ENCODE peak calls at places on chromosome 1, in four cellular contexts. M is HepG2; L is heart right ventricle; N is CD8-positive, alpha-beta T cell. Q is an unnamed sample. For H3K9me3, the result is how much of the 10 kb centered on the place peaks cover.

GRCh38 chr1:162882248-162882666 is 21.3 kb upstream of the CCDC190 start:
- DNase-seq in M (no peak), L (no peak), N (no peak), Q (no peak)

GRCh38 chr1:44603718-44604117 is 70.6 kb downstream of the TMEM53 start:
- DNase-seq in M (no peak), L (no peak), N (no peak), Q (no peak)

GRCh38 chr1:207407655-207408256 is 46.4 kb upstream of the CR2 start:
- DNase-seq in M (no peak), L (no peak), N (no peak), Q (no peak)

GRCh38 chr1:114208659-114209215 is 55.1 kb upstream of the SYT6 start:
- DNase-seq in M (no peak), L (no peak), N (no peak), Q (no peak)

GRCh38 chr1:165397945-165398344 is 41.4 kb upstream of the LMX1A start:
- DNase-seq in M (no peak), L (peak), N (no peak), Q (peak)

GRCh38 chr1:225152061-225152460 is 222.6 kb downstream of the DNAH14 start:
- DNase-seq in M (no peak), L (no peak), N (no peak), Q (no peak)

GRCh38 chr1:230277201-230277771 is 148.8 kb downstream of the PGBD5 start:
- DNase-seq in M (no peak), L (no peak), N (peak), Q (no peak)

GRCh38 chr1:109756848-109757521 is 6.7 kb downstream of the EPS8L3 start:
- DNase-seq in M (no peak), L (no peak), N (no peak), Q (no peak)

GRCh38 chr1:70666381-70667140 is 255.5 kb downstream of the CTH start:
- DNase-seq in M (peak), L (no peak), N (no peak), Q (no peak)

GRCh38 chr1:203117611-203118575 is 9.6 kb upstream of the ADORA1 start:
- DNase-seq in M (peak), L (peak), N (no peak), Q (no peak)

GRCh38 chr1:12541274-12542137 is 76.5 kb downstream of the DHRS3 start:
- DNase-seq in M (no peak), L (peak), N (no peak), Q (no peak)

GRCh38 chr1:168977618-168978017 is 128.9 kb upstream of the ATP1B1 start:
- DNase-seq in M (no peak), L (no peak), N (no peak), Q (no peak)

GRCh38 chr1:42279055-42279454 is 56.0 kb downstream of the FOXJ3 start:
- DNase-seq in M (no peak), L (no peak), N (no peak), Q (no peak)

GRCh38 chr1:240399381-240399780 is 212.6 kb downstream of the GREM2 start:
- DNase-seq in M (no peak), L (no peak), N (no peak), Q (no peak)

GRCh38 chr1:201885531-201886075 is 3.1 kb upstream of the SHISA4 start:
- DNase-seq in M (no peak), L (no peak), N (no peak), Q (no peak)

GRCh38 chr1:231940721-231941120 is 314.1 kb downstream of the DISC1 start:
- DNase-seq in M (no peak), L (no peak), N (no peak), Q (no peak)

GRCh38 chr1:58979677-58980076 is 195.8 kb upstream of the JUN start:
- DNase-seq in M (no peak), L (no peak), N (no peak), Q (no peak)

GRCh38 chr1:46770541-46770940 is 28.3 kb upstream of the CYP4B1 start:
- DNase-seq in M (no peak), L (no peak), N (no peak), Q (no peak)

GRCh38 chr1:46769028-46769740 is 29.7 kb upstream of the CYP4B1 start:
- DNase-seq in M (no peak), L (no peak), N (no peak), Q (no peak)

GRCh38 chr1:46774297-46774696 is 24.5 kb upstream of the CYP4B1 start:
- DNase-seq in M (no peak), L (no peak), N (no peak), Q (no peak)

GRCh38 chr1:46768445-46768844 is 30.4 kb upstream of the CYP4B1 start:
- DNase-seq in M (no peak), L (no peak), N (no peak), Q (no peak)

GRCh38 chr1:46772571-46772970 is 26.3 kb upstream of the CYP4B1 start:
- DNase-seq in M (no peak), L (no peak), N (no peak), Q (no peak)
- H3K9me3 ChIP-seq in M (under half), L (under half), N (under half), Q (under half)

DNA sequence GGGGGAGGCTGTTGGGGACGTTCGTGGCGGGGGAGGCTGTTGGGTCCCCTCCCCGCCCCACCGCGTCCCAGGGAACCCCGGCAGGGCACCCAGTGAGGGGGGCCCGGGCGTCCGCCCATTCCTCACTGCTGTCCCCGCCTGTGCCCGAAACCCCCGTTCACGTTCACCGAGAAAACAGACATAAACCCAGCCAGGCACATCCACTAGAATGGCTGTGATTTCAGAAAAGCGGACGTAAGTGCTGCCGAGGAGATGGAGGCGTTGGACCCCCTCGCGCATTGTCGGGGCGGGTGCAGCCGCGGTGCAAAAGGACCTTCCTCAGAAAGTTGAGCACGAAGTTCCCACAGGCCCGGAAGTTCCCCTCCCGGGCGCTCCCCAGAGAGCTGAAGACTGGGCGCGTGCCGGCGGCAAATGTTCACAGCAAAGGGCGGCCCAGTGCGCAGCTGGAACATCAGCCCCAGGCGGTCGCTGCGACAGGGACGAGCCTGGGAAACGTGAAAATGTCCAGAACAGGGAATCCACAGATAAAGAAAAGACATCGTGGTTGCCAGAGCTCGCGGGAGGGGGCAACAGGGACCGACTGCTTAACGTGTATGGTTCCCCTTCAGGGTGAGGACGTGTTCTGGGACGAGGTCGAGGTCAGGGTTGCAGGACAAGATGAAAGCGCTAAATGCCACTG is 18.5 kb upstream of the SAMD11 start:
- DNase-seq in M (no peak), L (peak), N (peak), Q (no peak)
- H3K27ac ChIP-seq in M (no peak), L (peak), N (no peak), Q (no peak)

GRCh38 chr1:119674835-119675289 is 26.8 kb upstream of the ZNF697 start:
- DNase-seq in M (peak), L (peak), N (no peak), Q (peak)
- TF ChIP-seq CTCF in M (peak), L (peak), N (no peak), Q (no peak)

DNA sequence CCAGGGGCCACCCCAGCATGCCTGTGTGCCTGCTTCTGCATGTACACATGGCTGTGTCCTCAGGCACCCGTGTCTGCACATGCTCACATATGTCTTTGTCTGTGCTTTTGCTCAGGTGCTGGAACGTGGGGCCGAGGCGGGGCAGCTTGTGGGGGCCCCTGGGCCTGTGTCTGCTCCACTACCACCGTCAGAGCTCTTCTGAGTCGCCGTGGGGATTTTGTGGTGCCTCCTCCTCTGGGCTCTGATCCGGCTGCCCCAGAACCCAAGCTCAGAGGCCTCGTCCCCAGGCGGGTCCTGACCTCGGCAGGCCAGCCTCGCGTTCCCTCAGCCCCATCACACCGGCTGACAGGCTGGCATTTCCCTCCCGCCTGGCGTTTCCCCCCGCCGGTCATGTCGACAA is 104.6 kb upstream of the ACTRT2 start:
- DNase-seq in M (no peak), L (no peak), N (no peak), Q (no peak)
- H3K9me3 ChIP-seq in M (under half), L (under half), N (under half), Q (under half)

DNA sequence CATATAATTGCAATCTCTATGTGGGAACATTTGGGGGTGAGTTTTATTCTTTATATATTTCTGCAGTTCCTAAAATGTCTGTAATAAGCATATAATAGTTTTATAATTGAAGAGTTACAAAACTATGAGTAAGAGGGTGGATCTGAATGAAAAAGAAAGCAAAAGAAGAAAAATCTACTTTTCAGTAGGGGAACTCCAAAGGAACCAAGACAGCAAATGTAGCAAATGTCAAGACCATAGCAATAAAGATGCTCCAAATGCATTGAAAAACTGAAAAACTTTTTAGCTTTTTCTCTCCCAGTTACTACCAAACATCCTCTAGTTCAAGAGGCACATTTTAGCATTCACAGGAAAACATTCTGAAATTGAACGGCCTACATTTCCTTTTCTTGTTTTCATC is 434.8 kb downstream of the LMO4 start:
- DNase-seq in M (no peak), L (no peak), N (no peak), Q (no peak)
- H3K27ac ChIP-seq in M (no peak), L (no peak), N (no peak), Q (no peak)

GRCh38 chr1:89719502-89720306 is 86.8 kb downstream of the LRRC8C start:
- DNase-seq in M (no peak), L (no peak), N (no peak), Q (no peak)
- TF ChIP-seq CTCF in M (no peak), L (no peak), N (no peak), Q (no peak)

GRCh38 chr1:152479792-152480595 is 30.6 kb upstream of the LCE5A start:
- DNase-seq in M (peak), L (peak), N (peak), Q (peak)
- H3K9me3 ChIP-seq in M (under half), L (under half), N (under half), Q (under half)

Q was measured in CD4-positive, alpha-beta T cell.